ENCODE peak calls at places on chromosome 17, in five cellular contexts. One of them, this sample, is unnamed.

GRCh38 chr17:70041061-70041460 is 34.0 kb upstream of the KCNJ16 start:
- DNase-seq in nucleus accumbens: no peak
- DNase-seq in iPS DF 19.7: no peak
- DNase-seq in sciatic nerve: no peak
- DNase-seq in amniotic epithelial cell: no peak
- DNase-seq in this sample: no peak

GRCh38 chr17:73826872-73827228 is 182.6 kb upstream of the SDK2 start:
- DNase-seq in nucleus accumbens: no peak
- DNase-seq in iPS DF 19.7: no peak
- DNase-seq in sciatic nerve: no peak
- DNase-seq in amniotic epithelial cell: no peak
- DNase-seq in this sample: no peak

GRCh38 chr17:55730808-55731207 is 8.1 kb upstream of the TMEM100 start:
- DNase-seq in sciatic nerve: no peak
- DNase-seq in nucleus accumbens: no peak
- DNase-seq in iPS DF 19.7: no peak
- DNase-seq in amniotic epithelial cell: peak
- DNase-seq in this sample: no peak

GRCh38 chr17:28950017-28950751 is 1.1 kb downstream of the PHF12 start:
- DNase-seq in amniotic epithelial cell: peak
- DNase-seq in nucleus accumbens: peak
- DNase-seq in iPS DF 19.7: no peak
- DNase-seq in sciatic nerve: peak
- DNase-seq in this sample: peak

GRCh38 chr17:77935121-77935571 is 23.4 kb upstream of the TNRC6C start:
- DNase-seq in iPS DF 19.7: no peak
- DNase-seq in nucleus accumbens: no peak
- DNase-seq in amniotic epithelial cell: no peak
- DNase-seq in sciatic nerve: no peak
- DNase-seq in this sample: no peak

GRCh38 chr17:19876524-19877161 is 8.9 kb upstream of the ULK2 start:
- DNase-seq in iPS DF 19.7: no peak
- DNase-seq in amniotic epithelial cell: no peak
- DNase-seq in nucleus accumbens: peak
- DNase-seq in sciatic nerve: peak
- DNase-seq in this sample: no peak

GRCh38 chr17:42252528-42253172 is 23.5 kb downstream of the STAT5B start:
- DNase-seq in amniotic epithelial cell: peak
- DNase-seq in iPS DF 19.7: no peak
- DNase-seq in nucleus accumbens: no peak
- DNase-seq in sciatic nerve: no peak
- DNase-seq in this sample: peak

GRCh38 chr17:42221886-42222745 is 27.8 kb upstream of the GHDC start:
- DNase-seq in nucleus accumbens: no peak
- DNase-seq in sciatic nerve: no peak
- DNase-seq in iPS DF 19.7: peak
- DNase-seq in amniotic epithelial cell: peak
- DNase-seq in this sample: peak

GRCh38 chr17:62650587-62650986 is 23.1 kb downstream of the MRC2 start:
- DNase-seq in amniotic epithelial cell: no peak
- DNase-seq in nucleus accumbens: no peak
- DNase-seq in sciatic nerve: no peak
- DNase-seq in iPS DF 19.7: no peak
- DNase-seq in this sample: no peak

GRCh38 chr17:76014925-76015261 is 12.2 kb downstream of the EVPL start:
- DNase-seq in nucleus accumbens: no peak
- DNase-seq in amniotic epithelial cell: no peak
- DNase-seq in iPS DF 19.7: no peak
- DNase-seq in sciatic nerve: peak
- DNase-seq in this sample: no peak

GRCh38 chr17:6470146-6470718 is 26.0 kb downstream of the PIMREG start:
- DNase-seq in nucleus accumbens: no peak
- DNase-seq in amniotic epithelial cell: no peak
- DNase-seq in sciatic nerve: no peak
- DNase-seq in iPS DF 19.7: no peak
- DNase-seq in this sample: no peak

GRCh38 chr17:36600936-36601302 is 464 bp upstream of the MRM1 start:
- DNase-seq in nucleus accumbens: peak
- DNase-seq in sciatic nerve: no peak
- DNase-seq in iPS DF 19.7: no peak
- DNase-seq in amniotic epithelial cell: no peak
- DNase-seq in this sample: no peak

GRCh38 chr17:82332669-82333278 is 792 bp downstream of the SECTM1 start:
- DNase-seq in amniotic epithelial cell: peak
- DNase-seq in nucleus accumbens: no peak
- DNase-seq in sciatic nerve: peak
- DNase-seq in iPS DF 19.7: no peak
- DNase-seq in this sample: peak

GRCh38 chr17:59349178-59349577 is 17.7 kb downstream of the YPEL2 start:
- DNase-seq in amniotic epithelial cell: no peak
- DNase-seq in nucleus accumbens: no peak
- DNase-seq in iPS DF 19.7: no peak
- DNase-seq in sciatic nerve: no peak
- DNase-seq in this sample: no peak

GRCh38 chr17:74715144-74715543 is 2.4 kb upstream of the CD300LF start:
- DNase-seq in sciatic nerve: no peak
- DNase-seq in nucleus accumbens: no peak
- DNase-seq in amniotic epithelial cell: peak
- DNase-seq in iPS DF 19.7: no peak
- DNase-seq in this sample: no peak

GRCh38 chr17:82269138-82269881 is 4.2 kb downstream of the CSNK1D start:
- DNase-seq in nucleus accumbens: no peak
- DNase-seq in sciatic nerve: no peak
- DNase-seq in amniotic epithelial cell: no peak
- DNase-seq in iPS DF 19.7: no peak
- DNase-seq in this sample: no peak

GRCh38 chr17:61947367-61948078 is 19.7 kb upstream of the INTS2 start:
- DNase-seq in sciatic nerve: no peak
- DNase-seq in iPS DF 19.7: no peak
- DNase-seq in amniotic epithelial cell: no peak
- DNase-seq in nucleus accumbens: no peak
- DNase-seq in this sample: no peak